ENCODE peak calls at places on chromosomes 11 and 22, in four cellular contexts. A, Z, K and B are unnamed samples.

GRCh38 chr11:114166897-114167323 is 107.4 kb downstream of the ZBTB16 start:
- DNase-seq in A (no peak), Z (no peak), K (no peak), B (peak; percentile 89)

GRCh38 chr11:1879342-1879940 is 12.3 kb downstream of the PRR33 start:
- DNase-seq in A (no peak), Z (no peak), K (no peak), B (peak; percentile 84)

GRCh38 chr11:73330569-73331093 is 22.6 kb downstream of the ARHGEF17 start:
- DNase-seq in A (no peak), Z (no peak), K (no peak), B (peak; percentile 92)

GRCh38 chr22:40637181-40638150 is 947 bp upstream of the MRTFA start:
- DNase-seq in A (peak; percentile 70), Z (peak; percentile 59), K (no peak), B (peak; percentile 64)

GRCh38 chr11:8356216-8356615 is 92.5 kb upstream of the LMO1 start:
- DNase-seq in A (no peak), Z (no peak), K (no peak), B (no peak)

GRCh38 chr11:93541884-93542752 is 1.1 kb downstream of the SMCO4 start:
- DNase-seq in A (peak; percentile 67), Z (peak; percentile 39), K (peak; percentile 55), B (peak; percentile 94)

GRCh38 chr11:46253258-46254134 is 24.0 kb upstream of the CREB3L1 start:
- DNase-seq in A (no peak), Z (no peak), K (no peak), B (peak; percentile 82)

GRCh38 chr22:45036154-45036553 is 26.3 kb upstream of the PHF21B start:
- DNase-seq in A (no peak), Z (no peak), K (no peak), B (no peak)

GRCh38 chr22:45202333-45203149 is 38.2 kb downstream of the KIAA0930 start:
- DNase-seq in A (no peak), Z (no peak), K (no peak), B (peak; percentile 88)

GRCh38 chr11:86469491-86470388 is 95.1 kb downstream of the CCDC81 start:
- DNase-seq in A (no peak), Z (no peak), K (no peak), B (no peak)

GRCh38 chr11:445765-446588 is 4.1 kb upstream of the PTDSS2 start:
- DNase-seq in A (peak; percentile 77), Z (no peak), K (no peak), B (peak; percentile 71)

GRCh38 chr11:122664188-122664587 is 8.7 kb downstream of the UBASH3B start:
- DNase-seq in A (no peak), Z (no peak), K (no peak), B (no peak)

GRCh38 chr11:48012051-48012391 is 31.7 kb downstream of the PTPRJ start:
- DNase-seq in A (no peak), Z (no peak), K (no peak), B (no peak)

GRCh38 chr22:32967285-32968101 is 90.7 kb downstream of the SYN3 start:
- DNase-seq in A (no peak), Z (no peak), K (no peak), B (no peak)

GRCh38 chr11:106233191-106233590 is 155.7 kb downstream of the AASDHPPT start:
- DNase-seq in A (no peak), Z (no peak), K (no peak), B (no peak)

GRCh38 chr11:73145986-73146575 is 4.0 kb upstream of the FCHSD2 start:
- DNase-seq in A (no peak), Z (no peak), K (peak; percentile 65), B (no peak)

GRCh38 chr11:16883179-16883578 is 131.0 kb downstream of the PLEKHA7 start:
- DNase-seq in A (peak; percentile 14), Z (peak; percentile 31), K (no peak), B (no peak)

GRCh38 chr11:23778971-23779370 is 717.9 kb upstream of the LUZP2 start:
- DNase-seq in A (no peak), Z (no peak), K (no peak), B (no peak)

GRCh38 chr11:1597981-1598380 is at the start of gene KRTAP5-2:
- DNase-seq in A (no peak), Z (no peak), K (no peak), B (no peak)

GRCh38 chr22:22067192-22067591 is 84.6 kb upstream of the TOP3B start:
- DNase-seq in A (no peak), Z (no peak), K (no peak), B (no peak)
- H3K27me3 ChIP-seq in A (peaks cover 5% of the 10 kb centered on the region), Z (no peaks in the 10 kb centered on the region), K (no peaks in the 10 kb centered on the region), B (peaks cover 24% of the 10 kb centered on the region)

GRCh38 chr11:61892085-61892370 is 683 bp upstream of the FADS3 start:
- DNase-seq in A (no peak), Z (no peak), K (no peak), B (no peak)
- H3K27ac ChIP-seq in A (peak overlapping the region; percentile 88), Z (peak overlapping the region; percentile 77), K (peak overlapping the region; percentile 80), B (no peak overlapping the region)

DNA sequence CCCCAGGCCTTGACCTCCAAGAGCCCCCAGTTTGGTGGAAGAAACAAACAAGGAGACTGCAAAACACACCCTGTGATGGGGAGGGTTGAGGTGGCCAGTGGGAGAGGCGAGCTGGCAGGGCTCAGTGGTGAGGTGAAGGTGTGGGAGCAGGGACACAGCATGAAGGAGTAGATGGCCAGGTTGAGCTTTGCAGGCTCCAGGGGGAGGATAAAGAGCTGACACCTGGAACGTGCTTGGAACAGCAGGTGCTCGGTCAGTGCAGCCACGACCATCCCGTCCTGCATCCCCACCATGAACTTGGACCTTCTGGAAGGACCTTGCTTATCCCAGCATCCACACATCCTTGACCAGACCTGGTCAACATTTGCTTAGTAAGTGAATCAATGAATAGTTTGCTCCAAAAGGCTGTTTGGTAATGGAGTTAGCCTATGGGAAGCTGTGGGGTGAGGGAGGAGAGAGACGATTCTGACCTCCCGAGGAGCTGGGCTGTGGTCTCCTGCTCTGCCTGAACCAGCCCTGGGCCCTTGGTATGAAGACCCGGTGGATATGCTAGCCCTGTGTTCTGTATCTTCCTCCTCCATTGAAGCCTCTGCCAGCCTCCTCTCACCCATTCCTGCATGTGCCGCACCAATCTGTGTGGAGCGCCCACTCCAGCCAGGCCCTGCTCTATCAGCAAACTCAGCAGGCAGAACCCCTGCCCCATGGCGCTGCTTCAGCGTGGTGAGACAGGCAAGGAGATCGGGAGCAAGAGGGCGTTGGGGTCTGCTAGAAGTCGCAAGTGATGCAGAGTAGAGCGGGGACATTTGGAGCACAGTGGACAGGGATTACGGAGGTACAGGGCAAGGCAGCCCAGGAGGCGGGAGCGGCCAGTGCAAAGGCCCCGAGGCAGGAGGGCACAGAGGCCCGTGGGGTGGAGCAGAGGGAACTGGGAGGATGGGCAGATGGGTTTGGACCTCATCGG is 9.9 kb downstream of the LINC01488 start:
- DNase-seq in A (no peak), Z (no peak), K (no peak), B (peak; percentile 73)
- H3K27me3 ChIP-seq in A (no peaks in the 10 kb centered on the region), Z (no peaks in the 10 kb centered on the region), K (no peaks in the 10 kb centered on the region), B (no peaks in the 10 kb centered on the region)

GRCh38 chr11:132068556-132068955 is 698.1 kb downstream of the NTM start:
- DNase-seq in A (no peak), Z (no peak), K (no peak), B (no peak)

GRCh38 chr11:132075447-132075846 is 705.0 kb downstream of the NTM start:
- DNase-seq in A (no peak), Z (no peak), K (no peak), B (no peak)

GRCh38 chr11:132073787-132074186 is 703.4 kb downstream of the NTM start:
- DNase-seq in A (no peak), Z (no peak), K (no peak), B (no peak)

GRCh38 chr11:132072044-132072879 is 701.8 kb downstream of the NTM start:
- DNase-seq in A (no peak), Z (no peak), K (no peak), B (peak; percentile 91)

DNA sequence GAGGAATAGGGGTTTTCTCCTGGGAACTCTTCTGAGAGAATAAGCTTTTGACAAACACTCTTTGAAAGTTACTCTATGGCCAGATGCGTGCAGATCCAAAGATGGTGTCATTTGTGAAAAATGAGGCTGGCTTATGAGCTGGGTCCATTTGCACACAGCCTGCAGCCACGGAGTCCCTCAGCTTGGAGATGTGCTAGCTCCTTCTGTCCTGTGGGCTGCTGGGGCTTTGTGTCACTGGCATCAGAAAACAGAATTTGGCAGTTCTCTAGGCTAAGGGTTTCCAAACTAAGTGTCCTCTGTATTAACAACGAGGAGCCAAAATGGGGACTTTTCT is 702.4 kb downstream of the NTM start:
- DNase-seq in A (no peak), Z (no peak), K (no peak), B (no peak)
- H3K27ac ChIP-seq in A (no peak overlapping the region), Z (no peak overlapping the region), K (no peak overlapping the region), B (peak overlapping the region; percentile 100)